ENCODE peak calls at places on chromosomes 12 and 14, in ten cellular contexts. F, I, Z, M, R, V, P, C, D and H are unnamed samples.

GRCh38 chr12:48815281-48816110 is 2.8 kb upstream of the CACNB3 start:
- DNase-seq in F (peak; percentile 78), I (peak; percentile 57), Z (peak; percentile 73), M (peak; percentile 90), R (peak; percentile 78), V (peak; percentile 48), P (peak; percentile 79), C (peak; percentile 62), D (peak; percentile 92), H (peak; percentile 68)

GRCh38 chr12:106022568-106023012 is 116.2 kb downstream of the NUAK1 start:
- DNase-seq in F (no peak), I (no peak), Z (no peak), M (no peak), R (peak; percentile 32), V (no peak), P (no peak), C (no peak), D (no peak), H (no peak)

GRCh38 chr12:29519585-29520182 is 22.2 kb upstream of the OVCH1 start:
- DNase-seq in F (peak; percentile 28), I (peak; percentile 21), Z (peak; percentile 41), M (peak; percentile 79), R (peak; percentile 52), V (peak; percentile 60), P (no peak), C (peak; percentile 64), D (peak; percentile 73), H (peak; percentile 19)

GRCh38 chr14:50045039-50045711 is 71.2 kb downstream of the VCPKMT start:
- DNase-seq in F (no peak), I (peak; percentile 65), Z (peak; percentile 86), M (peak; percentile 86), R (peak; percentile 66), V (no peak), P (peak; percentile 84), C (peak; percentile 93), D (peak; percentile 91), H (peak; percentile 69)

GRCh38 chr12:96196781-96197180 is 2.6 kb downstream of the ELK3 start:
- DNase-seq in F (no peak), I (no peak), Z (peak; percentile 48), M (no peak), R (peak; percentile 73), V (no peak), P (no peak), C (no peak), D (peak; percentile 80), H (no peak)

GRCh38 chr14:97978336-97978735 is 1181.2 kb downstream of the VRK1 start:
- DNase-seq in F (peak; percentile 75), I (peak; percentile 7), Z (peak; percentile 28), M (peak; percentile 2), R (peak; percentile 77), V (peak; percentile 50), P (peak; percentile 83), C (peak; percentile 57), D (peak; percentile 9), H (no peak)

GRCh38 chr12:79424109-79424721 is 266.5 kb downstream of the PAWR start:
- DNase-seq in F (no peak), I (no peak), Z (peak; percentile 96), M (peak; percentile 91), R (peak; percentile 99), V (peak; percentile 90), P (no peak), C (no peak), D (peak; percentile 88), H (no peak)

GRCh38 chr12:40907115-40907521 is 214.9 kb downstream of the CNTN1 start:
- DNase-seq in F (no peak), I (peak; percentile 19), Z (no peak), M (no peak), R (peak; percentile 97), V (peak; percentile 22), P (no peak), C (peak; percentile 55), D (peak; percentile 12), H (peak; percentile 3)

GRCh38 chr14:55451398-55451797 is 11.0 kb upstream of the TBPL2 start:
- DNase-seq in F (no peak), I (no peak), Z (no peak), M (peak; percentile 92), R (peak; percentile 20), V (no peak), P (no peak), C (no peak), D (no peak), H (no peak)

GRCh38 chr14:55846852-55847471 is 267.0 kb downstream of the KTN1 start:
- DNase-seq in F (no peak), I (no peak), Z (peak; percentile 23), M (peak; percentile 65), R (peak; percentile 12), V (no peak), P (peak; percentile 38), C (peak; percentile 10), D (peak; percentile 78), H (no peak)

GRCh38 chr14:99075061-99075460 is 196.9 kb downstream of the BCL11B start:
- DNase-seq in F (no peak), I (no peak), Z (no peak), M (no peak), R (no peak), V (no peak), P (no peak), C (no peak), D (no peak), H (no peak)

GRCh38 chr12:69151254-69151751 is 88.1 kb upstream of the CPSF6 start:
- DNase-seq in F (no peak), I (no peak), Z (no peak), M (peak; percentile 18), R (no peak), V (no peak), P (no peak), C (no peak), D (peak; percentile 70), H (no peak)

GRCh38 chr12:25552681-25553080 is 402 bp downstream of the LMNTD1 start:
- DNase-seq in F (no peak), I (no peak), Z (peak; percentile 81), M (no peak), R (no peak), V (no peak), P (no peak), C (no peak), D (peak; percentile 88), H (no peak)

GRCh38 chr12:42023733-42024494 is 120.8 kb downstream of the GXYLT1 start:
- DNase-seq in F (peak; percentile 88), I (peak; percentile 64), Z (peak; percentile 53), M (peak; percentile 81), R (peak; percentile 42), V (peak; percentile 53), P (peak; percentile 78), C (peak; percentile 76), D (peak; percentile 84), H (peak; percentile 67)

DNA sequence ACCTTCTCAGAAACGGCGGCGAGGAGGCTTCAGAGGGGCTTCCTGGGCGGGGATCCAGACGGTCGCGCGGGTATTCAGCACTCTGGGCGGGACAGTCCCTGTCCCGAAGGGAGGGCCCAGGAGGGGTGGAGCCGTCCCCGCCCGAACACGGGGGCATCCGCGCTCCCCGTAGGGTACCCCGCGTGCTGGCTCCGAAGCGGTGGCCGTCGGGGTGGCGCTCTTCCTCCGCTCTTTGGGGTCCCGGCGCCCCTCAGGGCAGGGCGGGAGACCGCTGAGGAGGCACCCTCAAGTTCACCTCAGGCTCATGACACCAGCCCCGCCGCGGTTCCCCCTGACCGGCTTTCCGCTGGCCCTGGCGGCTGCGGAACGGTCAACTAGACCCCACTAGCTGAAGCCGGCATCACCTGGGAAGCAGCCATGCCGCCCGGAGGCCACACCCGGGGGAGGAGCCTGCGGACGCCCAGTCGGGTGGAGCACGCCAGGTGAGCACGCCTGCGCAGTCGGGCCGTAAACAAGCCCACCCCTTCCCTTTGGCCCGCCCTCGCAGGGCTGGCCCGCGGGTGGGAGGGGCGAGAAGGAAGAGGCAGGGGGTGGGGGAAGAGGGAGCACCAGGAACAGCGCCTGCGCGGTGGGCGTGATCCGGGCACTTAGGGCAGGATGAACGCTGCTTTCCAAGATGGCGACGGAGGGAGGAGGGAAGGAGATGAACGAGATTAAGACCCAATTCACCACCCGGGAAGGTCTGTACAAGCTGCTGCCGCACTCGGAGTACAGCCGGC is at the start of gene WDR20:
- DNase-seq in F (peak; percentile 99), I (peak; percentile 100), Z (peak; percentile 93), M (peak; percentile 98), R (peak; percentile 90), V (peak; percentile 92), P (peak; percentile 99), C (peak; percentile 99), D (peak; percentile 98), H (peak; percentile 100)
- TF ChIP-seq CTCF in F (no peak), I (no peak), Z (no peak), M (no peak), R (no peak), V (no peak), P (no peak), C (no peak), D (no peak), H (peak; percentile 1)

GRCh38 chr12:27807063-27807703 is 27.1 kb upstream of the MANSC4 start:
- DNase-seq in F (no peak), I (no peak), Z (no peak), M (no peak), R (no peak), V (no peak), P (no peak), C (no peak), D (no peak), H (no peak)
- TF ChIP-seq CTCF in F (no peak), I (no peak), Z (no peak), M (no peak), R (no peak), V (no peak), P (no peak), C (no peak), D (no peak), H (no peak)

DNA sequence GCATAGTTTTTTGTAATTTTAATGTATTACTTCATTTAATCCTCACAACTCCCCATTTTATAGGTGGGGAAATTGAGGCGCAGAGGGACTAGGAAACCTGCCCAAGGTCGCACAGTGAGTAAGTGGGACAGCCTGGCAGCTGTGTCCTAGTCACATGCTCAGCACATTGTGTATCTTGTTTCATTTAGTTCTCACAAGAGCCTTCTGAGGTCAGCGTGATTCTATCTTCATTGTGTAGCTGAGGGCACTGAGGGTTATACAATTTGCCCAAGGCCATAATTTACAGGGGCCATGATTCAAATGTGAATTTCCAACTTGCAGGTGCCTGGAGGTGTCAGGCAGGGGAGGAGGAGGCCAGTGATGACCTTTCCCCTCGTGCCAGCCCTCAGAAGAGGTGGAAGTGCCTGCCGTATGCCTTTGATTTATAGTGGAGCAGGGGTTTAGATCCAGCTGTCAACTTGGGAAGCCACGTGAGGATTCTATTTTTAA is 30.3 kb upstream of the SMOC1 start:
- DNase-seq in F (peak; percentile 34), I (no peak), Z (no peak), M (no peak), R (no peak), V (no peak), P (no peak), C (no peak), D (no peak), H (peak; percentile 24)
- TF ChIP-seq CTCF in F (no peak), I (no peak), Z (no peak), M (no peak), R (no peak), V (no peak), P (no peak), C (no peak), D (no peak), H (no peak)

DNA sequence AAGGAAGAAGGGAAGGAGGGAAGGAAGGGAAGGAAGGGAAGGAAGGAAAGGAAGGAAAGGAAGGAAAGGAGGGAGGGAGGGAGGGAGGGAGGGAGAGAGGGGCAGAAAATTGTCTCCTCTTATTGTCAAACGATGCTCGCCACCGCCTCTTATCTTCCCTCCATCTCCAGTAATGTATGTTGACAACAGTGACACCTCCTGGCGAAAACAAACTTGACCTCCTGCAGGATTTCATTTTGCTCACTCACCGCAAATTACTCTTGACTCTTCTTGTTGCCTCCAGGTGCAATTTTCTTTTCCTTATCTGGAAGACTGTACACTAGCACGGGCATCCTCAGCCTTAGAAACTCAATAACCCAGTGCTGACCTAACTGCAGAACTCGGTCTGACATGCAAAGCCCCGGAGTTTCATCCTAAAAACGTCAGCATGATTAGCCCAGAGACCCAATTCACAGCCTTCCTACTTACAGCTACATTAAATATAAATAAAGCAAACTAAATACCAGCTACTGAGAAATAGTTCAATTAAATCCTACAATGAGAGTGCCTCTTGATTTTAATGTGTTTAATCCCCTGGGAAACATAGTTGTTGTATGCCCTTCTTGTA is 512.4 kb upstream of the TMPO start:
- DNase-seq in F (peak; percentile 66), I (peak; percentile 30), Z (no peak), M (peak; percentile 14), R (peak; percentile 54), V (peak; percentile 22), P (peak; percentile 22), C (peak; percentile 62), D (peak; percentile 4), H (peak; percentile 32)
- TF ChIP-seq CTCF in F (peak; percentile 51), I (peak; percentile 51), Z (peak; percentile 16), M (peak; percentile 23), R (peak; percentile 62), V (peak; percentile 59), P (no peak), C (peak; percentile 55), D (peak; percentile 25), H (peak; percentile 35)